ENCODE peak calls at places on chromosome 14, in ten cellular contexts. P is ovary; O is neuronal stem cell; M is CD8-positive, alpha-beta T cell; A is brain microvascular endothelial cell; K is tibial artery; X is CD4-positive, alpha-beta memory T cell; I is psoas muscle; D is stomach; G is GM06990. U is an unnamed sample.

GRCh38 chr14:100824156-100824555 is 1.8 kb upstream of the MEG3 start:
- DNase-seq in P (peak; percentile 82), O (no peak), M (no peak), A (peak; percentile 74), K (peak; percentile 36), X (no peak), I (peak; percentile 77), D (no peak), G (no peak), U (no peak)

GRCh38 chr14:25009891-25010290 is 40.1 kb downstream of the STXBP6 start:
- DNase-seq in P (no peak), O (no peak), M (no peak), A (peak; percentile 1), K (no peak), X (no peak), I (no peak), D (no peak), G (no peak), U (no peak)

GRCh38 chr14:67267929-67268328 is 26.7 kb downstream of the PALS1 start:
- DNase-seq in P (no peak), O (no peak), M (no peak), A (no peak), K (no peak), X (no peak), I (no peak), D (no peak), G (no peak), U (no peak)

GRCh38 chr14:70123796-70124195 is 65.0 kb downstream of the SLC8A3 start:
- DNase-seq in P (no peak), O (no peak), M (no peak), A (no peak), K (no peak), X (no peak), I (no peak), D (no peak), G (no peak), U (no peak)

GRCh38 chr14:53663709-53664108 is 292.9 kb downstream of the BMP4 start:
- DNase-seq in P (no peak), O (peak; percentile 8), M (no peak), A (peak; percentile 18), K (no peak), X (no peak), I (peak; percentile 47), D (no peak), G (no peak), U (no peak)

GRCh38 chr14:97848351-97848980 is 1051.3 kb downstream of the VRK1 start:
- DNase-seq in P (no peak), O (peak; percentile 39), M (no peak), A (no peak), K (no peak), X (no peak), I (no peak), D (no peak), G (no peak), U (no peak)

GRCh38 chr14:100617715-100618693 is 30.8 kb upstream of the BEGAIN start:
- DNase-seq in P (peak; percentile 46), O (no peak), M (no peak), A (no peak), K (peak; percentile 47), X (no peak), I (no peak), D (no peak), G (no peak), U (no peak)

GRCh38 chr14:50000215-50001145 is 107.6 kb downstream of the ARF6 start:
- DNase-seq in P (peak; percentile 62), O (no peak), M (peak; percentile 58), A (peak; percentile 84), K (peak; percentile 74), X (peak; percentile 69), I (peak; percentile 83), D (peak; percentile 56), G (peak; percentile 72), U (peak; percentile 30)

GRCh38 chr14:36001936-36002335 is 174.6 kb downstream of the PTCSC3 start:
- DNase-seq in P (no peak), O (no peak), M (no peak), A (no peak), K (no peak), X (no peak), I (no peak), D (no peak), G (no peak), U (no peak)

GRCh38 chr14:35992816-35993511 is 166.8 kb downstream of the BRMS1L start:
- DNase-seq in P (no peak), O (no peak), M (no peak), A (no peak), K (no peak), X (no peak), I (no peak), D (no peak), G (no peak), U (no peak)

GRCh38 chr14:35999264-35999663 is 173.1 kb downstream of the BRMS1L start:
- DNase-seq in P (no peak), O (no peak), M (no peak), A (no peak), K (no peak), X (no peak), I (no peak), D (no peak), G (no peak), U (no peak)

GRCh38 chr14:35993512-35993960 is 167.4 kb downstream of the BRMS1L start:
- DNase-seq in P (no peak), O (no peak), M (no peak), A (no peak), K (no peak), X (no peak), I (no peak), D (no peak), G (no peak), U (no peak)

DNA sequence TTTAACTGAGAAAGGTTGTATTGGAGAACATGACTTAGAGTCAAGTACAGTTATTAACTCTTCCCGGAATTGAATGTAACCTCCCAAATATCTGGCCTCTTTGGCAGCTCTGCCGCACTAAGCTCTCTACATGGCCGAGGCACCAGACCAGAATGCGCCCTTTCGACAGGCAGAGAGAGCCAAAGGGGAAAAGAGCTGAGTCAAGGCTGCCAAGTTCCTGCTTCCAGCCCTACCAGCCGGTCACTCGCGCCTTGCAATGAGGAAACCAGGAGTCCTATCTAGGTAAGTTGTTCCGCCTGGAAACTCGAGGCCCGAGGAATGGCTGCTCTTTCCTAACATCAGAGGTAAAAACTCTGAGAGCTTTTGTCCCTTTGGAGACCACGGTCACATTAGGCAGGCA is 172.2 kb downstream of the BRMS1L start:
- DNase-seq in P (no peak), O (no peak), M (no peak), A (no peak), K (no peak), X (no peak), I (no peak), D (no peak), G (no peak), U (no peak)
- H3K27me3 ChIP-seq in P (no peaks in the 10 kb centered on the region), O (peaks cover 54% of the 10 kb centered on the region), M (no peaks in the 10 kb centered on the region), A (no peaks in the 10 kb centered on the region), K (no peaks in the 10 kb centered on the region), X (no peaks in the 10 kb centered on the region), I (peaks cover 5% of the 10 kb centered on the region), D (no peaks in the 10 kb centered on the region), G (no peaks in the 10 kb centered on the region), U (no peaks in the 10 kb centered on the region)

GRCh38 chr14:47674546-47675238 is 713 bp downstream of the MDGA2 start:
- DNase-seq in P (no peak), O (peak; percentile 36), M (no peak), A (no peak), K (no peak), X (no peak), I (peak; percentile 30), D (no peak), G (no peak), U (no peak)
- H3K27me3 ChIP-seq in P (no peaks in the 10 kb centered on the region), O (no peaks in the 10 kb centered on the region), M (peaks cover 5% of the 10 kb centered on the region), A (peaks cover 4% of the 10 kb centered on the region), K (no peaks in the 10 kb centered on the region), X (no peaks in the 10 kb centered on the region), I (peaks cover 46% of the 10 kb centered on the region), D (peaks cover 41% of the 10 kb centered on the region), G (no peaks in the 10 kb centered on the region), U (no peaks in the 10 kb centered on the region)

GRCh38 chr14:60650382-60650961 is 1.2 kb upstream of the SIX1 start:
- DNase-seq in P (no peak), O (peak; percentile 21), M (no peak), A (no peak), K (no peak), X (no peak), I (peak; percentile 63), D (no peak), G (no peak), U (no peak)

GRCh38 chr14:60649815-60650381 is 621 bp upstream of the SIX1 start:
- DNase-seq in P (no peak), O (peak; percentile 40), M (no peak), A (no peak), K (no peak), X (no peak), I (peak; percentile 63), D (no peak), G (no peak), U (no peak)

GRCh38 chr14:60652674-60653387 is 3.6 kb upstream of the SIX1 start:
- DNase-seq in P (no peak), O (peak; percentile 39), M (no peak), A (no peak), K (no peak), X (no peak), I (no peak), D (no peak), G (no peak), U (no peak)

GRCh38 chr14:60651936-60652673 is 2.8 kb upstream of the SIX1 start:
- DNase-seq in P (no peak), O (peak; percentile 38), M (no peak), A (no peak), K (no peak), X (no peak), I (peak; percentile 70), D (no peak), G (no peak), U (no peak)

DNA sequence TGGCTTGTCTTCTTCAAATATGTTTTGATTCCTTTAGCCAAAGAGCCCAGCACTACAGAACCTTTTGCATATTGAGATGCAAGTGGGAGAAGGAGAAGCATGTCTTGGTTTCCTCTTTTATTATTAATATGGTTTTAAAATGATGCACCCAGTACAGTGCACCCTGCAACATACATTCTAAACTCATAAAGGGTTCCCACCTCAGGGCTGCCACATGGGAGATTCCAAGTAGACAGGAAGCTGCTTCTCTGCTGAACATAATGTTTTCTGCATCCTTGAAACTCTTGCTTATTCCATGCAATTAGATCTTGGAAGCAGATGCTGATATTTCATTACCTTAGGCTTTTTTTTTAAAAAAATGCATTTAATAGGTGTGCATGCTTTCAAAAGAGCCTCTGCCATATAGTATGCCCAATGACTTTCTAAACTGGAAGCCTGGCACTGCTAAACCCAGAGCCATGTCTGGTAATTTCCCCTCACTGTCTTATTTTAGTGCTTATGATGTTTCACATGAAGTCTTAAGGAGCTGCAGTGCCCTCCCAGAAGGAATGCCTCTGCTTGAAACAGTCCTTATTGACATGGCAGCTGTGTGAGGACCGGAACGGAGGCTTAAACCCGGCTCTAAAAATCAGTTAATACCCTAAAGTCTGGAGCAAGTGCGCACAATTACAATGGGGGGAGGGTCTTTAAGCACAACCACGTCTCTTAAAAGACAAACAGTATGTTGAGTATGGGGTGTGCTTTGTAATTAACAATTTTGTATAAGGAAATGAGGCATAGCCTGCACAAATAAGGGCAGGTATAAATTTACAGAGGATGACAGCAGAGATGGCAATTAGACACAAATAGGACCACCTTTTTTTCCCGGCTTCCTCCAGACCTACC is 2.0 kb upstream of the SIX1 start:
- DNase-seq in P (no peak), O (peak; percentile 15), M (no peak), A (no peak), K (no peak), X (no peak), I (no peak), D (no peak), G (no peak), U (no peak)
- H3K27me3 ChIP-seq in P (peaks cover 3% of the 10 kb centered on the region), O (peaks cover 97% of the 10 kb centered on the region), M (peaks cover 66% of the 10 kb centered on the region), A (no peaks in the 10 kb centered on the region), K (no peaks in the 10 kb centered on the region), X (peaks cover 67% of the 10 kb centered on the region), I (no peaks in the 10 kb centered on the region), D (peaks cover 100% of the 10 kb centered on the region), G (peaks cover 2% of the 10 kb centered on the region), U (peaks cover 11% of the 10 kb centered on the region)

GRCh38 chr14:90060312-90060964 is 1.4 kb upstream of the KCNK13 start:
- DNase-seq in P (peak; percentile 61), O (peak; percentile 57), M (no peak), A (peak; percentile 13), K (no peak), X (peak; percentile 19), I (no peak), D (peak; percentile 42), G (peak; percentile 81), U (peak; percentile 9)
- H3K27me3 ChIP-seq in P (no peaks in the 10 kb centered on the region), O (peaks cover 88% of the 10 kb centered on the region), M (peaks cover 9% of the 10 kb centered on the region), A (peaks cover 34% of the 10 kb centered on the region), K (no peaks in the 10 kb centered on the region), X (peaks cover 16% of the 10 kb centered on the region), I (peaks cover 87% of the 10 kb centered on the region), D (peaks cover 50% of the 10 kb centered on the region), G (no peaks in the 10 kb centered on the region), U (no peaks in the 10 kb centered on the region)